ENCODE peak calls at places on chromosome 18, in four cellular contexts. One of them, this sample, is unnamed.

GRCh38 chr18:31325051-31325450 is 7.1 kb downstream of the DSG1 start:
- DNase-seq in adipocyte: no peak
- DNase-seq in colonic mucosa: no peak
- DNase-seq in fibroblast of lung: peak
- DNase-seq in this sample: peak

GRCh38 chr18:37270046-37270665 is 295.4 kb downstream of the CELF4 start:
- DNase-seq in fibroblast of lung: peak
- DNase-seq in colonic mucosa: peak
- DNase-seq in adipocyte: peak
- DNase-seq in this sample: peak

GRCh38 chr18:13223341-13224148 is 5.0 kb downstream of the LDLRAD4 start:
- DNase-seq in colonic mucosa: peak
- DNase-seq in adipocyte: no peak
- DNase-seq in fibroblast of lung: no peak
- DNase-seq in this sample: no peak

GRCh38 chr18:63578357-63578958 is 8.7 kb upstream of the SERPINB13 start:
- DNase-seq in adipocyte: peak
- DNase-seq in fibroblast of lung: peak
- DNase-seq in colonic mucosa: peak
- DNase-seq in this sample: peak

GRCh38 chr18:2218101-2218500 is 353.2 kb downstream of the METTL4 start:
- DNase-seq in adipocyte: no peak
- DNase-seq in fibroblast of lung: no peak
- DNase-seq in colonic mucosa: no peak
- DNase-seq in this sample: peak

GRCh38 chr18:21191596-21192307 is 50.3 kb upstream of the GREB1L start:
- DNase-seq in colonic mucosa: peak
- DNase-seq in fibroblast of lung: peak
- DNase-seq in adipocyte: peak
- DNase-seq in this sample: peak

GRCh38 chr18:80231151-80231550 is 16.2 kb downstream of the PARD6G start:
- DNase-seq in fibroblast of lung: no peak
- DNase-seq in adipocyte: no peak
- DNase-seq in colonic mucosa: no peak
- DNase-seq in this sample: no peak

GRCh38 chr18:61765097-61765496 is 127.7 kb downstream of the RNF152 start:
- DNase-seq in fibroblast of lung: peak
- DNase-seq in colonic mucosa: no peak
- DNase-seq in adipocyte: peak
- DNase-seq in this sample: no peak

GRCh38 chr18:42412896-42413295 is 457.9 kb downstream of the PIK3C3 start:
- DNase-seq in fibroblast of lung: no peak
- DNase-seq in colonic mucosa: no peak
- DNase-seq in adipocyte: no peak
- DNase-seq in this sample: no peak

GRCh38 chr18:7303306-7303705 is 72.4 kb downstream of the LRRC30 start:
- DNase-seq in fibroblast of lung: no peak
- DNase-seq in colonic mucosa: no peak
- DNase-seq in adipocyte: peak
- DNase-seq in this sample: no peak

GRCh38 chr18:23422751-23423418 is 30.2 kb upstream of the RIOK3 start:
- DNase-seq in fibroblast of lung: peak
- DNase-seq in colonic mucosa: peak
- DNase-seq in adipocyte: peak
- DNase-seq in this sample: no peak

GRCh38 chr18:47594063-47594462 is 336.4 kb downstream of the SMAD2 start:
- DNase-seq in fibroblast of lung: no peak
- DNase-seq in colonic mucosa: no peak
- DNase-seq in adipocyte: no peak
- DNase-seq in this sample: no peak

GRCh38 chr18:7191736-7192135 is 39.2 kb upstream of the LRRC30 start:
- DNase-seq in adipocyte: no peak
- DNase-seq in fibroblast of lung: no peak
- DNase-seq in colonic mucosa: no peak
- DNase-seq in this sample: no peak

GRCh38 chr18:136433-136832 is 21.9 kb upstream of the USP14 start:
- DNase-seq in fibroblast of lung: no peak
- DNase-seq in colonic mucosa: no peak
- DNase-seq in adipocyte: no peak
- DNase-seq in this sample: no peak

GRCh38 chr18:12257996-12258718 is 4.0 kb downstream of the CIDEA start:
- DNase-seq in fibroblast of lung: no peak
- DNase-seq in colonic mucosa: no peak
- DNase-seq in adipocyte: no peak
- DNase-seq in this sample: no peak

GRCh38 chr18:456361-456821 is 44.1 kb downstream of the COLEC12 start:
- DNase-seq in colonic mucosa: no peak
- DNase-seq in adipocyte: no peak
- DNase-seq in fibroblast of lung: peak
- DNase-seq in this sample: no peak

GRCh38 chr18:35466334-35466733 is 31.4 kb downstream of the INO80C start:
- DNase-seq in adipocyte: no peak
- DNase-seq in fibroblast of lung: no peak
- DNase-seq in colonic mucosa: no peak
- DNase-seq in this sample: no peak
- H3K9ac ChIP-seq in adipocyte: no peak
- H3K9ac ChIP-seq in fibroblast of lung: no peak
- H3K9ac ChIP-seq in colonic mucosa: no peak
- H3K9ac ChIP-seq in this sample: peak

DNA sequence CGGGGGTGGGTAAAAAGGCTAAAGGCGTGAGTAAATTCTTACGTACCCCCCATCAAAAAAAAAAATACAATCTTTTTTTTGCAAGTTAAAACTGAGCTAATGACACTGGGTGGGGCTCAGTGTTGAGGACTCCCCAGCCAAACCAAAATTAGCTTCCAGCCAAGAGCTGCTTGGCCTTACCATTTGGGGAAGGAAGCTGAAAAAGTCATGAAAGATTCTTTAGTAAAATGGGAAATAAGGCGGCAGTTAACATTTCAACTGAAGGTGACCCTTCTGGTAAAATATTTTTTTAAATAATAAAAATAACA is 16.4 kb downstream of the SMAD7 start:
- DNase-seq in fibroblast of lung: no peak
- DNase-seq in colonic mucosa: no peak
- DNase-seq in adipocyte: no peak
- DNase-seq in this sample: no peak
- H3K9ac ChIP-seq in fibroblast of lung: no peak
- H3K9ac ChIP-seq in colonic mucosa: no peak
- H3K9ac ChIP-seq in adipocyte: peak
- H3K9ac ChIP-seq in this sample: peak

GRCh38 chr18:75205760-75206109 is 3.2 kb downstream of the PTGR3 start:
- DNase-seq in fibroblast of lung: peak
- DNase-seq in adipocyte: peak
- DNase-seq in colonic mucosa: no peak
- DNase-seq in this sample: no peak
- H3K9ac ChIP-seq in fibroblast of lung: peak
- H3K9ac ChIP-seq in adipocyte: peak
- H3K9ac ChIP-seq in colonic mucosa: no peak
- H3K9ac ChIP-seq in this sample: no peak

GRCh38 chr18:58714259-58714658 is 43.0 kb downstream of the MALT1 start:
- DNase-seq in fibroblast of lung: no peak
- DNase-seq in adipocyte: no peak
- DNase-seq in colonic mucosa: no peak
- DNase-seq in this sample: no peak

GRCh38 chr18:58714821-58715220 is 43.6 kb downstream of the MALT1 start:
- DNase-seq in adipocyte: no peak
- DNase-seq in fibroblast of lung: no peak
- DNase-seq in colonic mucosa: no peak
- DNase-seq in this sample: no peak

GRCh38 chr18:58712930-58713329 is 41.7 kb downstream of the MALT1 start:
- DNase-seq in adipocyte: no peak
- DNase-seq in fibroblast of lung: no peak
- DNase-seq in colonic mucosa: no peak
- DNase-seq in this sample: no peak

GRCh38 chr18:58715540-58715939 is 44.3 kb downstream of the MALT1 start:
- DNase-seq in adipocyte: no peak
- DNase-seq in fibroblast of lung: no peak
- DNase-seq in colonic mucosa: no peak
- DNase-seq in this sample: no peak

GRCh38 chr18:58716046-58716766 is 44.9 kb downstream of the MALT1 start:
- DNase-seq in colonic mucosa: no peak
- DNase-seq in fibroblast of lung: no peak
- DNase-seq in adipocyte: no peak
- DNase-seq in this sample: no peak
- H3K9ac ChIP-seq in colonic mucosa: no peak
- H3K9ac ChIP-seq in fibroblast of lung: no peak
- H3K9ac ChIP-seq in adipocyte: no peak
- H3K9ac ChIP-seq in this sample: no peak

This sample was measured in endothelial cell of umbilical vein.